ENCODE peak calls at places on chromosomes 11 and 22, in nine cellular contexts. Y is NCI-H1436 treated with DMSO at 0.1 percent for 48 hours; P is mucosa of gallbladder; T is fibroblast of pulmonary artery; C is CD8-positive, alpha-beta T cell; F is activated CD4-positive, CD25-positive, alpha-beta regulatory T cell treated with anti-CD3 and anti-CD28 coated beads, Interleukin-2, amount 50 U/mL, for 72 hours; A is NAMALWA; N is stimulated activated CD4-positive, alpha-beta T cell treated with anti-CD3 and anti-CD28 coated beads, Interleukin-2, amount 100 ng/mL, for 24 hours; G is NCI-H510A treated with DMSO at 0.1 percent for 48 hours. H is an unnamed sample.

GRCh38 chr11:28713850-28714249 is 605.7 kb downstream of the METTL15 start:
- DNase-seq in Y (no peak), P (no peak), T (no peak), C (no peak), F (no peak), A (no peak), N (no peak), G (no peak), H (no peak)

GRCh38 chr22:19060356-19061009 is 61.7 kb downstream of the DGCR2 start:
- DNase-seq in Y (no peak), P (no peak), T (no peak), C (no peak), F (no peak), A (no peak), N (no peak), G (no peak), H (peak)

GRCh38 chr22:46377566-46378498 is 42.3 kb downstream of the TRMU start:
- DNase-seq in Y (no peak), P (peak), T (no peak), C (no peak), F (no peak), A (no peak), N (no peak), G (no peak), H (no peak)

GRCh38 chr11:7906481-7906880 is 24.6 kb downstream of the OR10A6 start:
- DNase-seq in Y (no peak), P (no peak), T (no peak), C (no peak), F (no peak), A (no peak), N (no peak), G (no peak), H (no peak)

GRCh38 chr11:96061730-96062524 is 138.0 kb upstream of the MTMR2 start:
- DNase-seq in Y (no peak), P (no peak), T (no peak), C (no peak), F (no peak), A (no peak), N (peak), G (no peak), H (no peak)

GRCh38 chr22:39534591-39535301 is 2.2 kb upstream of the RPS19BP1 start:
- DNase-seq in Y (no peak), P (peak), T (peak), C (peak), F (peak), A (peak), N (peak), G (peak), H (no peak)

GRCh38 chr11:38332046-38332445 is 1734.0 kb upstream of the RAG2 start:
- DNase-seq in Y (no peak), P (no peak), T (no peak), C (no peak), F (no peak), A (no peak), N (no peak), G (no peak), H (no peak)

GRCh38 chr11:64117763-64118459 is 48.0 kb downstream of the MACROD1 start:
- DNase-seq in Y (no peak), P (no peak), T (no peak), C (no peak), F (no peak), A (no peak), N (no peak), G (no peak), H (no peak)

GRCh38 chr11:111604392-111605009 is 2.3 kb downstream of the SIK2 start:
- DNase-seq in Y (peak), P (no peak), T (peak), C (no peak), F (no peak), A (peak), N (no peak), G (peak), H (peak)

GRCh38 chr22:29932121-29932520 is 49.1 kb downstream of the MTMR3 start:
- DNase-seq in Y (no peak), P (no peak), T (no peak), C (no peak), F (no peak), A (no peak), N (no peak), G (no peak), H (no peak)

GRCh38 chr22:36467946-36468345 is 13.5 kb downstream of the TXN2 start:
- DNase-seq in Y (no peak), P (no peak), T (peak), C (no peak), F (no peak), A (no peak), N (no peak), G (no peak), H (peak)

GRCh38 chr11:47332303-47332711 is 20.2 kb downstream of the MYBPC3 start:
- DNase-seq in Y (no peak), P (no peak), T (no peak), C (no peak), F (no peak), A (no peak), N (no peak), G (no peak), H (no peak)

GRCh38 chr11:133052537-133052936 is 479.8 kb downstream of the OPCML start:
- DNase-seq in Y (no peak), P (no peak), T (no peak), C (no peak), F (no peak), A (no peak), N (no peak), G (no peak), H (no peak)

GRCh38 chr11:123194308-123195181 is 503 bp downstream of the CLMP start:
- DNase-seq in Y (no peak), P (no peak), T (peak), C (no peak), F (no peak), A (no peak), N (no peak), G (no peak), H (no peak)

GRCh38 chr11:1224109-1224485 is 1.2 kb downstream of the MUC5B start:
- DNase-seq in Y (no peak), P (no peak), T (no peak), C (no peak), F (peak), A (no peak), N (no peak), G (no peak), H (no peak)

GRCh38 chr11:117859713-117860112 is 16.7 kb downstream of the FXYD6 start:
- DNase-seq in Y (no peak), P (no peak), T (no peak), C (no peak), F (peak), A (no peak), N (no peak), G (no peak), H (no peak)

GRCh38 chr11:8256271-8257002 is 7.2 kb downstream of the LMO1 start:
- DNase-seq in Y (no peak), P (no peak), T (no peak), C (no peak), F (no peak), A (no peak), N (no peak), G (no peak), H (no peak)

GRCh38 chr11:66126808-66127555 is 56.9 kb downstream of the PACS1 start:
- DNase-seq in Y (no peak), P (peak), T (peak), C (peak), F (peak), A (peak), N (peak), G (peak), H (no peak)

GRCh38 chr22:31425331-31426050 is 26.1 kb downstream of the DRG1 start:
- DNase-seq in Y (no peak), P (no peak), T (no peak), C (no peak), F (no peak), A (no peak), N (no peak), G (no peak), H (no peak)

GRCh38 chr11:46001427-46002049 is 79.1 kb downstream of the LARGE2 start:
- DNase-seq in Y (no peak), P (no peak), T (peak), C (no peak), F (no peak), A (no peak), N (no peak), G (no peak), H (no peak)

GRCh38 chr11:1297011-1297575 is 12.3 kb downstream of the TOLLIP start:
- DNase-seq in Y (no peak), P (no peak), T (no peak), C (no peak), F (peak), A (no peak), N (no peak), G (no peak), H (no peak)

GRCh38 chr22:38872172-38872830 is at the start of gene CBX6:
- DNase-seq in Y (peak), P (peak), T (peak), C (peak), F (peak), A (peak), N (peak), G (peak), H (peak)

GRCh38 chr11:122276221-122276620 is 160.2 kb upstream of the BLID start:
- DNase-seq in Y (no peak), P (no peak), T (no peak), C (no peak), F (no peak), A (no peak), N (no peak), G (no peak), H (no peak)

GRCh38 chr11:119488256-119488995 is 65.5 kb upstream of the THY1 start:
- DNase-seq in Y (no peak), P (no peak), T (no peak), C (no peak), F (peak), A (no peak), N (no peak), G (no peak), H (no peak)

GRCh38 chr22:17969732-17970131 is 54.6 kb downstream of the MICAL3 start:
- DNase-seq in Y (no peak), P (no peak), T (peak), C (no peak), F (no peak), A (no peak), N (no peak), G (no peak), H (peak)

GRCh38 chr11:34363363-34364084 is 5.7 kb upstream of the ABTB2 start:
- DNase-seq in Y (no peak), P (no peak), T (no peak), C (no peak), F (no peak), A (no peak), N (no peak), G (no peak), H (no peak)

GRCh38 chr22:37282385-37282677 is at the start of gene CYTH4:
- DNase-seq in Y (no peak), P (no peak), T (no peak), C (peak), F (peak), A (peak), N (peak), G (no peak), H (no peak)

GRCh38 chr11:124085583-124085982 is 29.7 kb upstream of the VWA5A start:
- DNase-seq in Y (no peak), P (no peak), T (no peak), C (no peak), F (no peak), A (no peak), N (no peak), G (no peak), H (no peak)

GRCh38 chr22:46971141-46971775 is 208.8 kb downstream of the TBC1D22A start:
- DNase-seq in Y (no peak), P (peak), T (peak), C (no peak), F (no peak), A (peak), N (no peak), G (peak), H (no peak)

GRCh38 chr11:93020248-93021088 is 51.0 kb downstream of the MTNR1B start:
- DNase-seq in Y (no peak), P (no peak), T (peak), C (no peak), F (no peak), A (no peak), N (no peak), G (no peak), H (no peak)

GRCh38 chr22:44369916-44370804 is 57.4 kb upstream of the SHISAL1 start:
- DNase-seq in Y (no peak), P (no peak), T (no peak), C (no peak), F (no peak), A (no peak), N (no peak), G (no peak), H (no peak)

GRCh38 chr22:24507742-24508141 is 12.6 kb downstream of the UPB1 start:
- DNase-seq in Y (no peak), P (no peak), T (no peak), C (no peak), F (no peak), A (peak), N (no peak), G (peak), H (no peak)

GRCh38 chr11:43393765-43394355 is 35.1 kb downstream of the TTC17 start:
- DNase-seq in Y (no peak), P (peak), T (peak), C (no peak), F (no peak), A (no peak), N (no peak), G (no peak), H (no peak)

GRCh38 chr11:113675003-113675471 is 31.1 kb downstream of the TMPRSS5 start:
- DNase-seq in Y (no peak), P (no peak), T (peak), C (no peak), F (no peak), A (no peak), N (no peak), G (no peak), H (peak)

GRCh38 chr11:46920709-46921108 is 2.4 kb upstream of the LRP4 start:
- DNase-seq in Y (no peak), P (no peak), T (peak), C (no peak), F (no peak), A (no peak), N (peak), G (no peak), H (peak)

GRCh38 chr11:76628408-76628947 is 42.1 kb downstream of the LRRC32 start:
- DNase-seq in Y (no peak), P (no peak), T (no peak), C (no peak), F (no peak), A (no peak), N (peak), G (no peak), H (no peak)

GRCh38 chr11:65419773-65420481 is 2.7 kb upstream of the NEAT1 start:
- DNase-seq in Y (no peak), P (peak), T (peak), C (peak), F (peak), A (peak), N (peak), G (peak), H (peak)

GRCh38 chr22:50536231-50536630 is 6.4 kb upstream of the TYMP start:
- DNase-seq in Y (no peak), P (no peak), T (no peak), C (no peak), F (no peak), A (peak), N (no peak), G (no peak), H (no peak)

GRCh38 chr11:72229925-72230763 is 5.6 kb downstream of the INPPL1 start:
- DNase-seq in Y (no peak), P (no peak), T (no peak), C (no peak), F (no peak), A (no peak), N (no peak), G (no peak), H (no peak)

GRCh38 chr22:33747029-33747428 is 173.2 kb downstream of the LARGE1 start:
- DNase-seq in Y (no peak), P (peak), T (no peak), C (no peak), F (no peak), A (no peak), N (no peak), G (no peak), H (no peak)